ENCODE peak calls at places on chromosome 10, in nine cellular contexts. Q, P, U, N, S, L, J, R and B are unnamed samples.

GRCh38 chr10:126902157-126902556 is 3.1 kb upstream of the DOCK1 start:
- DNase-seq in Q (no peak), P (peak), U (no peak), N (no peak), S (no peak), L (peak), J (peak), R (peak), B (peak)

GRCh38 chr10:78343266-78343665 is 309.6 kb downstream of the RPS24 start:
- DNase-seq in Q (no peak), P (no peak), U (no peak), N (no peak), S (no peak), L (no peak), J (no peak), R (no peak), B (no peak)

GRCh38 chr10:123392182-123392930 is 238.2 kb downstream of the BUB3 start:
- DNase-seq in Q (no peak), P (no peak), U (peak), N (no peak), S (no peak), L (no peak), J (no peak), R (no peak), B (no peak)

GRCh38 chr10:132035476-132035875 is 30.3 kb upstream of the JAKMIP3 start:
- DNase-seq in Q (no peak), P (no peak), U (no peak), N (no peak), S (no peak), L (no peak), J (no peak), R (no peak), B (no peak)

GRCh38 chr10:103890194-103890658 is 27.8 kb downstream of the STN1 start:
- DNase-seq in Q (no peak), P (no peak), U (no peak), N (no peak), S (no peak), L (no peak), J (no peak), R (no peak), B (peak)

GRCh38 chr10:17428616-17429097 is 25.7 kb downstream of the ST8SIA6 start:
- DNase-seq in Q (no peak), P (no peak), U (no peak), N (no peak), S (no peak), L (no peak), J (no peak), R (no peak), B (no peak)

GRCh38 chr10:24201503-24202180 is 7.3 kb upstream of the KIAA1217 start:
- DNase-seq in Q (no peak), P (no peak), U (no peak), N (peak), S (no peak), L (no peak), J (no peak), R (no peak), B (no peak)

GRCh38 chr10:132249232-132249724 is 58.5 kb downstream of the STK32C start:
- DNase-seq in Q (no peak), P (no peak), U (no peak), N (no peak), S (no peak), L (no peak), J (no peak), R (no peak), B (no peak)

GRCh38 chr10:104077282-104078151 is 8.2 kb downstream of the COL17A1 start:
- DNase-seq in Q (no peak), P (no peak), U (peak), N (peak), S (no peak), L (no peak), J (no peak), R (peak), B (no peak)

GRCh38 chr10:86667421-86668181 is 710 bp upstream of the LDB3 start:
- DNase-seq in Q (no peak), P (no peak), U (no peak), N (no peak), S (no peak), L (no peak), J (no peak), R (no peak), B (no peak)

DNA sequence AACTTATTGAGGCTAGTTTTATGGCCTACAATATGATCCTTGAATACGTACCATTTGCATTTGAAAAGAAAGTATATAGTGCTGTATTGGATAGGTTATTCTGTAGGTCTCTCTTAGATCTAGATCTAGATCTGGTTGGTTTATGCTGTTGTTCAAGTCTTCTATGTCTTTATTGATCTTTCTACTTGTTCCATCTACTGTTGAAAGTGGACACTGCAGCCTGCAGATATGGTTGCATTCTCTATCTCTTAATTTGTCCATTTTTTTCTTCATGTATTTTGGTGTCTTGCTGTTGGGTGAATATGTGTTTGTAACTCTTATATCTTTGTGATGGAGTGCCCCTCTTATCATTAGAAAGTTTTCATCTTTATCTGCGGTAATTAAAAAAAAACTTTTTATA is 139.4 kb upstream of the PCDH15 start:
- DNase-seq in Q (no peak), P (no peak), U (no peak), N (no peak), S (no peak), L (no peak), J (no peak), R (peak), B (no peak)
- TF ChIP-seq CTCF in Q (no peak), P (no peak), U (peak), N (no peak), S (no peak), L (no peak), J (no peak), R (no peak), B (no peak)

DNA sequence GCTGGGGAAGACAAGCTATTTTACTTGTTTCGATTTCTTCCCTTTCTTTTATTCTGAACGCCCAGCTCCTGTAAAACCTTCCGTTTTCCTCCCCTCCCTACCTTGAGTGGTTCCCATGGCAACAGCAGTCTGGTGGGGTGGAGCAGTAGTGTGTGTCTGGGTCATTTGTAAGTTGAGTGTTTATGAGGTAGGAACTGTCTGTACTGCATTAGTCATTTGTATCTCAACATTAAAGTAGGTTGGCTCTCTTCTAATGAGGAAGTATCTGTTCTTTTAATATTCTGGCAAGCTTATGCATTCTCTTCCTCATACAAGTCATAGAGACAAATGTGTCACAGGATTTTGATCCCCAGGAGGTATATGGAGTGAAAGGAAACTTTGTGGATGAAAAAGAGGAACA is 85.3 kb upstream of the CCDC6 start:
- DNase-seq in Q (peak), P (peak), U (no peak), N (peak), S (no peak), L (no peak), J (peak), R (peak), B (peak)
- H3K4me3 ChIP-seq in Q (no peak), P (no peak), U (no peak), N (no peak), S (no peak), L (no peak), J (no peak), R (no peak), B (no peak)

GRCh38 chr10:75857896-75858295 is 426.5 kb downstream of the LRMDA start:
- DNase-seq in Q (no peak), P (no peak), U (no peak), N (no peak), S (no peak), L (no peak), J (no peak), R (no peak), B (no peak)
- TF ChIP-seq CTCF in Q (no peak), P (no peak), U (no peak), N (no peak), S (no peak), L (no peak), J (no peak), R (no peak), B (no peak)

GRCh38 chr10:11171452-11171851 is 153.8 kb downstream of the CELF2 start:
- DNase-seq in Q (no peak), P (no peak), U (no peak), N (no peak), S (no peak), L (no peak), J (no peak), R (no peak), B (no peak)

GRCh38 chr10:11173062-11173461 is 155.4 kb downstream of the CELF2 start:
- DNase-seq in Q (no peak), P (no peak), U (peak), N (no peak), S (no peak), L (no peak), J (no peak), R (no peak), B (no peak)

GRCh38 chr10:11168423-11169100 is 150.9 kb downstream of the CELF2 start:
- DNase-seq in Q (no peak), P (no peak), U (no peak), N (no peak), S (no peak), L (no peak), J (no peak), R (no peak), B (no peak)

GRCh38 chr10:11167233-11167979 is 149.7 kb downstream of the CELF2 start:
- DNase-seq in Q (no peak), P (no peak), U (no peak), N (no peak), S (no peak), L (no peak), J (no peak), R (no peak), B (no peak)

GRCh38 chr10:11170993-11171416 is 153.3 kb downstream of the CELF2 start:
- DNase-seq in Q (no peak), P (no peak), U (no peak), N (no peak), S (no peak), L (no peak), J (no peak), R (no peak), B (no peak)
- H3K4me3 ChIP-seq in Q (no peak), P (no peak), U (no peak), N (no peak), S (no peak), L (no peak), J (no peak), R (no peak), B (no peak)

DNA sequence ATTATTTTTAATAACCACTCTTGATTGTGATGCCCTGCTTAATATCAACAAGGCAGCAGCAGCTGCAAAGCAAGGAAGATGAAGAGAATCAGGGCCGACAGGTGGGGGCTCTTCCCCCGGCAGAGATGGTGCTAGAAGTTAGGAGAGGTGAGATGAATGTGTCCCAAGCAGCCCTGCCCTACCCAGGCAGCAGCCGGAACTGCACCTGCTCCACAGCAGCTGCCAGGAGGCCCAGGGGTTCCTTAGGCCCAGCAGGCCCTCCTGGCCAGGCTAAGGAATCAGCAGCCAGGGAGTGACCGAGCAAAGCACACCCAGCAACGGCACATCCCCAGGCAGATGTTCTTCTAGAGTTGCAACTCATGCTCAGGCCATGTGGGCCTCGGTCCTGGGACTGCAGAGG is 17.9 kb downstream of the AFAP1L2 start:
- DNase-seq in Q (no peak), P (no peak), U (peak), N (no peak), S (no peak), L (no peak), J (no peak), R (no peak), B (no peak)
- TF ChIP-seq CTCF in Q (no peak), P (no peak), U (peak), N (no peak), S (no peak), L (no peak), J (no peak), R (no peak), B (peak)

DNA sequence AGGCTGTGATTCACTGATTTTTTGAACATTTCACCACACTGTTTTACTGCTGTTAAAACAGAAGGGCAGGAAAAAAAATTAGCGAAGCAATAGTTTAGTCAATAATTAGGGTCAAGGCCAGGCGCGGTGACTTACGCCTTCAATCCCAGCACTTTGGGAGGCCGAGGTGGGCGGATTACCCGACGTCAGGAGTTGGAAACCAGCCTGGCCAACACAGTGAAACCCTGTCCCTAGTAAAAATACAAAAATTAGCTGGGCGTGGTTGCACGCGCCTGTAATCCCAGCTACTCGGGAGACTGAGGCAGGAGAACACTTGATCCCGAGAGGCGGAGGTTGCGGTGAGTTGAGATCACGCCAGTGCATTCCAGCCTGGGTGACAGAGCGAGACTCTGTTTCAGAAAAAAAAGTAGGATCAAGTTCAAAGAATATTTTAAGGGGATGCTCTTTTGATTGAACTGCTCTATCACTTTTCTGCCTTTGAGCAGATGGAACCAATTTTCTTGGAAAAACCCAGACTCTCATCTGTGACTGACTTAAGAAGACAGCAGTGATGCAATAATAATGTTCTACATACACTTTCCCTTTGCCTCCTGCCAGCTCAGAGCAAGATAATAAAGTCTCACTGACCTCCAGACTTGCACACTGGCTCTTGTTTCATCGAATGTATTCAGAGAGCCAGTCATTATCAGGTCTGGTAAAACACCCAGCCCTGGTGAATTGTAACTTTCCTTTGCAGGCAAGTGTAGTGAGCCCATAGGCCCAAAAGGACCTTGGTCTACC is 1.6 kb upstream of the PPA1 start:
- DNase-seq in Q (peak), P (peak), U (no peak), N (no peak), S (peak), L (peak), J (peak), R (peak), B (no peak)
- H3K4me3 ChIP-seq in Q (no peak), P (no peak), U (no peak), N (no peak), S (no peak), L (no peak), J (no peak), R (no peak), B (no peak)